ENCODE peak calls at places on chromosomes 3 and 15, in five cellular contexts. X is HepG2, V is GM12878, C is A549, B is K562. A is an unnamed sample.

GRCh38 chr3:107184375-107184774 is 192.9 kb upstream of the CCDC54 start:
- DNase-seq in X (no peak), V (no peak), C (no peak), B (no peak), A (peak; percentile 4)

GRCh38 chr3:17931121-17931520 is 188.7 kb upstream of the TBC1D5 start:
- DNase-seq in X (no peak), V (no peak), C (no peak), B (no peak), A (no peak)

GRCh38 chr15:48671381-48672022 is 26.0 kb upstream of the FBN1 start:
- DNase-seq in X (no peak), V (no peak), C (no peak), B (peak; percentile 16), A (no peak)

GRCh38 chr3:55322649-55323048 is 164.5 kb downstream of the WNT5A start:
- DNase-seq in X (no peak), V (no peak), C (no peak), B (no peak), A (no peak)

GRCh38 chr15:48182749-48183148 is 4.7 kb upstream of the MYEF2 start:
- DNase-seq in X (no peak), V (no peak), C (no peak), B (no peak), A (no peak)

GRCh38 chr15:58462547-58462946 is 30.8 kb downstream of the LIPC start:
- DNase-seq in X (no peak), V (no peak), C (no peak), B (no peak), A (no peak)

GRCh38 chr15:92166751-92167412 is 226.8 kb upstream of the ST8SIA2 start:
- DNase-seq in X (no peak), V (no peak), C (no peak), B (no peak), A (no peak)

GRCh38 chr15:40328176-40328575 is 4.7 kb downstream of the INAFM2 start:
- DNase-seq in X (no peak), V (no peak), C (no peak), B (no peak), A (peak; percentile 35)

GRCh38 chr3:41638381-41638780 is 323.5 kb downstream of the ULK4 start:
- DNase-seq in X (no peak), V (no peak), C (no peak), B (no peak), A (no peak)

GRCh38 chr3:55332191-55332590 is 154.9 kb downstream of the WNT5A start:
- DNase-seq in X (no peak), V (no peak), C (no peak), B (no peak), A (no peak)

GRCh38 chr3:44160818-44161217 is 80.9 kb upstream of the TOPAZ1 start:
- DNase-seq in X (no peak), V (no peak), C (no peak), B (no peak), A (peak; percentile 10)

GRCh38 chr3:125512135-125512920 is 7.7 kb downstream of the SNX4 start:
- DNase-seq in X (no peak), V (peak; percentile 26), C (no peak), B (peak; percentile 8), A (no peak)

GRCh38 chr15:74318376-74319137 is 48.9 kb downstream of the CYP11A1 start:
- DNase-seq in X (no peak), V (no peak), C (no peak), B (no peak), A (peak; percentile 39)

GRCh38 chr15:32824777-32825176 is 107.0 kb downstream of the GREM1 start:
- DNase-seq in X (peak; percentile 28), V (no peak), C (peak; percentile 80), B (no peak), A (no peak)

GRCh38 chr15:84033793-84034553 is 201.6 kb upstream of the GOLGA6L4 start:
- DNase-seq in X (no peak), V (no peak), C (no peak), B (no peak), A (no peak)

GRCh38 chr3:156751461-156752025 is 74.6 kb upstream of the LEKR1 start:
- DNase-seq in X (no peak), V (no peak), C (no peak), B (no peak), A (peak; percentile 87)

GRCh38 chr3:96959902-96960596 is 145.7 kb downstream of the EPHA6 start:
- DNase-seq in X (no peak), V (no peak), C (no peak), B (no peak), A (no peak)

GRCh38 chr15:40582726-40583246 is 11.3 kb upstream of the KNL1 start:
- DNase-seq in X (peak; percentile 99), V (no peak), C (peak; percentile 43), B (peak; percentile 26), A (peak; percentile 77)

GRCh38 chr15:101025896-101026631 is 106.9 kb downstream of the LRRK1 start:
- DNase-seq in X (no peak), V (no peak), C (no peak), B (no peak), A (no peak)

GRCh38 chr3:58013973-58014649 is 5.9 kb downstream of the FLNB start:
- DNase-seq in X (no peak), V (no peak), C (no peak), B (no peak), A (no peak)

GRCh38 chr3:146638718-146639117 is 33.6 kb upstream of the PLSCR5 start:
- DNase-seq in X (no peak), V (no peak), C (peak; percentile 3), B (no peak), A (no peak)

GRCh38 chr3:132749786-132750185 is 27.6 kb upstream of the NPHP3 start:
- DNase-seq in X (no peak), V (no peak), C (no peak), B (no peak), A (no peak)

GRCh38 chr15:80204231-80204630 is 47.8 kb downstream of the CTXND1 start:
- DNase-seq in X (no peak), V (no peak), C (no peak), B (no peak), A (no peak)

GRCh38 chr15:57752426-57752825 is 45.9 kb downstream of the POLR2M start:
- DNase-seq in X (no peak), V (no peak), C (peak; percentile 13), B (no peak), A (peak; percentile 54)

GRCh38 chr3:2098398-2099027 is at the start of gene CNTN4:
- DNase-seq in X (peak; percentile 24), V (no peak), C (peak; percentile 38), B (no peak), A (peak; percentile 82)

GRCh38 chr15:56786966-56787365 is 53.7 kb upstream of the ZNF280D start:
- DNase-seq in X (no peak), V (no peak), C (no peak), B (no peak), A (no peak)

GRCh38 chr3:43776101-43776500 is 85.4 kb downstream of the ABHD5 start:
- DNase-seq in X (no peak), V (no peak), C (no peak), B (no peak), A (no peak)

GRCh38 chr3:122793568-122794416 is at the start of gene HSPBAP1:
- DNase-seq in X (peak; percentile 84), V (peak; percentile 68), C (peak; percentile 94), B (peak; percentile 80), A (peak; percentile 98)

GRCh38 chr15:70636540-70637165 is 126.7 kb downstream of the UACA start:
- DNase-seq in X (peak; percentile 20), V (no peak), C (no peak), B (no peak), A (peak; percentile 52)

GRCh38 chr3:138213373-138214085 is 26.4 kb downstream of the ARMC8 start:
- DNase-seq in X (no peak), V (no peak), C (no peak), B (no peak), A (no peak)
- TF ChIP-seq JUNB in X (no peak), V (no peak), C (no peak), B (no peak), A (no peak)

GRCh38 chr15:36964626-36965025 is 135.7 kb downstream of the MEIS2 start:
- DNase-seq in X (no peak), V (no peak), C (no peak), B (no peak), A (no peak)
- TF ChIP-seq JUNB in X (no peak), V (no peak), C (no peak), B (no peak), A (no peak)

GRCh38 chr3:179731544-179731943 is 78.7 kb downstream of the USP13 start:
- DNase-seq in X (no peak), V (no peak), C (no peak), B (no peak), A (no peak)

GRCh38 chr3:179732661-179733348 is 80.0 kb downstream of the USP13 start:
- DNase-seq in X (peak; percentile 85), V (no peak), C (no peak), B (no peak), A (no peak)

GRCh38 chr3:179735321-179735720 is 82.5 kb downstream of the USP13 start:
- DNase-seq in X (no peak), V (no peak), C (no peak), B (no peak), A (no peak)

GRCh38 chr3:179733797-179734196 is 81.0 kb downstream of the USP13 start:
- DNase-seq in X (no peak), V (no peak), C (no peak), B (no peak), A (no peak)

DNA sequence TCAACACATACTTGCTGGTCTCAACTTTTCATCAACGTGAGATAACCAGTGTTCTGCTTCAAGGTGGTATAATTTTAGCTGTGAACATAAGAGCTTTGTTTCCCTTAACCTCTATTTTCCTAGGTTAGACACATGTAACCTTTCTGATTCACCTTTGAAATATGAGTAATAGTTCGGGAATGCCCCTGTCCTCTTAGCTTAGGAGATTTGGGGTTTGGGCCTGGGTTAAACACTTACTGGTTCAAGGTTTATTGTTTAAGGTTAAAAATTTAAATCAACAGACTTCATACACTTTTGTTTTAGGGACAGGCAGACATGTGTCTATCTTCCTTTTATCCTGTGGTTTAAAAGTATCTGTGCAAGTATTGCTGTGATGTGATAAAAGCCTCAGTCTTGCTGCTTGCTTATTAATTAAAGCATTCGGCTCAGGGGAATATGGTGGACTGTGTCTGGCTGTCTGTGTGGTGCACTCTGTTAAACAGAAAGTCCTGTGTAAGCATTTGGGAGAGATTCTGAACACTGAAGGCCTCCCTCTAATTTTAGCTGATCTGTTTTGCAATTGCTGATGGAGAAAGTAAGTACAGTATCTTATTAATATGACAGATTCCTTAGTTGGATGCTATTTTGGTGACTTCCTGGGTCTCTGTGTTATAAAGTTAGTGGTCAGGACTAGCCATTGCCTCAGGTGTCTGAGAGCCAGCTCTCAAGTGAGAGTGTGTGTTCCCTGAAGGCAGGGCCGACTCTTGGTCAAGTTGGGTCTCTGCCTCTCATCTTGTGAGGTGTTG is 81.8 kb downstream of the USP13 start:
- DNase-seq in X (peak; percentile 88), V (no peak), C (no peak), B (no peak), A (no peak)
- TF ChIP-seq JUNB in X (peak; percentile 95), V (no peak), C (no peak), B (no peak), A (no peak)

DNA sequence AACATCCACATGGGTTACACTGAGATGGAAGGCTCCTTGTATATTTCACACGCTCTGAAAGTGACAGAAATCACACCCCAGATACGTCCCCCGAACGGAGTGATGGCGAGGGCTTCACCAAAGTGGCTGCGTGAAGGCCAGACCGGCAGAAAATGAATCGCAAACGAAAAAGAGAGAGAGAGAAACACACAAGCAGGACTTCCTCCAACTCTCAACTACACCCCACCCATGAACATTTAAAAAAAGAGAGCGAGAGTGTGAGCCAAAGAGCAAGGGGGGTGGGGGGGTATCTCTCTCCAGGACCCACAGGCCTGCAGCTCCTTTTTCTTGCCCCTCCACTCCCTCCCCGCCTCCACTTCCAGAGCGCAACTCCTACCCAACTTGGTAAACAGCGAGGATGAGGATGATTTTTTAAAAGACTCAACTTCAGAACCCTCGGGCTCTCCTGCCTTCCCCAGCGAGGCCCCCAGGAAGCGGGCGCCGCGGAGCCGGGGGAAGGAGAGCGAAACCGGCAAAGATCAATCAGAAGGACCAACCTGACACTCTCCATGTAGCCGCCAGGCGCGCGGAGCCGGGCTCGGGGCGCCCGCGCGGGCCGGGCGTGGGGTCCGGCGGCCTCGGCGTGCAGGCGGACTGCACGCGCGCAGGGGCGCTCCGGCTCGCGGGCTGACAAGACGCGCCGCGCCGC is 519.1 kb downstream of the FOXP1 start:
- DNase-seq in X (peak; percentile 63), V (no peak), C (peak; percentile 33), B (peak; percentile 80), A (peak; percentile 79)
- TF ChIP-seq JUNB in X (no peak), V (no peak), C (no peak), B (no peak), A (no peak)

A was measured in GM23338.